ENCODE peak calls at places on chromosomes 7 and 10, in six cellular contexts. O is tibial nerve, M is ELF-1, F is occipital lobe, G is non-pigmented ciliary epithelial cell, W is hepatocyte. U is an unnamed sample.

GRCh38 chr10:120963053-120963533 is 111.9 kb downstream of the WDR11 start:
- DNase-seq in O (no peak), M (peak), F (no peak), G (no peak), W (no peak), U (no peak)

GRCh38 chr7:125695631-125696030 is 766.0 kb upstream of the POT1 start:
- DNase-seq in O (no peak), M (no peak), F (no peak), G (no peak), W (no peak), U (no peak)

GRCh38 chr10:76112826-76113150 is 681.4 kb downstream of the LRMDA start:
- DNase-seq in O (no peak), M (no peak), F (no peak), G (no peak), W (peak), U (no peak)

GRCh38 chr7:123647106-123647730 is 8.4 kb upstream of the LMOD2 start:
- DNase-seq in O (no peak), M (no peak), F (no peak), G (no peak), W (no peak), U (no peak)

GRCh38 chr10:77692782-77693181 is 55.2 kb upstream of the KCNMA1 start:
- DNase-seq in O (no peak), M (no peak), F (no peak), G (peak), W (no peak), U (no peak)

GRCh38 chr7:85201209-85201608 is 14.4 kb upstream of the SEMA3D start:
- DNase-seq in O (no peak), M (no peak), F (no peak), G (no peak), W (no peak), U (no peak)

GRCh38 chr7:108497082-108497725 is 28.7 kb downstream of the PNPLA8 start:
- DNase-seq in O (peak), M (peak), F (no peak), G (no peak), W (peak), U (peak)

GRCh38 chr7:73728551-73728950 is 9.1 kb upstream of the STX1A start:
- DNase-seq in O (no peak), M (no peak), F (no peak), G (no peak), W (no peak), U (no peak)

GRCh38 chr10:110426294-110427153 is 71.2 kb upstream of the DUSP5 start:
- DNase-seq in O (no peak), M (peak), F (no peak), G (peak), W (no peak), U (peak)

GRCh38 chr7:84941936-84942335 is 244.9 kb downstream of the SEMA3D start:
- DNase-seq in O (no peak), M (no peak), F (no peak), G (no peak), W (no peak), U (no peak)

U was measured in NB4.